ENCODE peak calls at places on chromosome 10, in five cellular contexts. P, L, V, E and W are unnamed samples.

GRCh38 chr10:86899670-86900276 is 57.6 kb downstream of the MMRN2 start:
- DNase-seq in E (peak), P (peak), V (peak), L (peak), W (peak)

GRCh38 chr10:70518695-70519094 is 40.1 kb downstream of the PALD1 start:
- DNase-seq in L (no peak), E (no peak), V (no peak), P (no peak), W (no peak)

GRCh38 chr10:68079434-68079833 is 4.4 kb upstream of the HERC4 start:
- DNase-seq in P (no peak), E (no peak), L (no peak), V (no peak), W (no peak)

GRCh38 chr10:24206334-24206733 is 2.6 kb upstream of the KIAA1217 start:
- DNase-seq in E (no peak), V (no peak), L (no peak), P (no peak), W (no peak)

GRCh38 chr10:28678687-28679457 is 1.6 kb downstream of the BAMBI start:
- DNase-seq in L (peak), V (no peak), P (no peak), E (no peak), W (no peak)

GRCh38 chr10:84375881-84376280 is 47.5 kb downstream of the CCSER2 start:
- DNase-seq in E (no peak), P (no peak), L (no peak), V (no peak), W (no peak)

GRCh38 chr10:59808896-59809643 is 55.8 kb upstream of the MRLN start:
- DNase-seq in L (peak), E (peak), P (peak), V (peak), W (peak)

GRCh38 chr10:100566561-100566960 is 30.8 kb downstream of the HIF1AN start:
- DNase-seq in E (no peak), L (no peak), P (no peak), V (no peak), W (no peak)

GRCh38 chr10:121616291-121616690 is 18.0 kb upstream of the FGFR2 start:
- DNase-seq in V (no peak), P (no peak), E (no peak), L (no peak), W (no peak)

GRCh38 chr10:100775866-100776265 is 30.5 kb downstream of the PAX2 start:
- DNase-seq in V (no peak), L (no peak), E (no peak), P (no peak), W (no peak)

GRCh38 chr10:125698599-125698998 is 15.6 kb upstream of the TEX36 start:
- DNase-seq in P (no peak), V (no peak), E (no peak), L (no peak), W (no peak)

GRCh38 chr10:79230563-79231249 is 116.6 kb upstream of the PPIF start:
- DNase-seq in L (no peak), V (no peak), P (peak), E (no peak), W (no peak)

GRCh38 chr10:62011558-62011957 is 110.1 kb downstream of the ARID5B start:
- DNase-seq in E (no peak), P (no peak), V (no peak), L (no peak), W (no peak)

GRCh38 chr10:22702348-22702747 is 12.0 kb downstream of the PIP4K2A start:
- DNase-seq in E (no peak), V (no peak), P (no peak), L (no peak), W (no peak)

GRCh38 chr10:36023939-36024338 is 381.8 kb upstream of the FZD8 start:
- DNase-seq in V (no peak), P (no peak), L (no peak), E (no peak), W (peak)

GRCh38 chr10:71269301-71270288 is 49.5 kb upstream of the SLC29A3 start:
- DNase-seq in V (peak), P (no peak), L (peak), E (no peak), W (no peak)

GRCh38 chr10:70726909-70727495 is 54.7 kb downstream of the ADAMTS14 start:
- DNase-seq in E (no peak), P (no peak), L (no peak), V (no peak), W (no peak)

GRCh38 chr10:97889461-97890265 is 40.0 kb downstream of the GOLGA7B start:
- DNase-seq in L (no peak), E (peak), P (no peak), V (peak), W (no peak)

GRCh38 chr10:120392245-120392644 is 64.8 kb upstream of the PLPP4 start:
- DNase-seq in P (no peak), L (no peak), V (no peak), E (no peak), W (no peak)

GRCh38 chr10:3107426-3107961 is 40.1 kb downstream of the PFKP start:
- DNase-seq in E (no peak), P (no peak), L (no peak), V (no peak), W (no peak)

GRCh38 chr10:11381023-11381422 is 230.4 kb downstream of the USP6NL start:
- DNase-seq in V (no peak), E (no peak), P (no peak), L (no peak), W (no peak)

GRCh38 chr10:66827353-66827752 is 98.5 kb upstream of the LRRTM3 start:
- DNase-seq in V (no peak), P (no peak), E (peak), L (no peak), W (no peak)

GRCh38 chr10:30870926-30871325 is 160.7 kb downstream of the ZNF438 start:
- DNase-seq in E (no peak), L (no peak), V (no peak), P (no peak), W (no peak)